ENCODE peak calls at places on chromosomes 13 and 19, in four cellular contexts. One of them, this sample, is unnamed.

GRCh38 chr19:48491793-48492123 is 19.9 kb downstream of the LMTK3 start:
- DNase-seq in ELF-1: peak
- DNase-seq in AG09309: no peak
- DNase-seq in amniotic stem cell: no peak
- DNase-seq in this sample: no peak

GRCh38 chr19:45276284-45276687 is 25.2 kb downstream of the MARK4 start:
- DNase-seq in ELF-1: no peak
- DNase-seq in AG09309: no peak
- DNase-seq in amniotic stem cell: no peak
- DNase-seq in this sample: no peak

GRCh38 chr19:12840091-12841079 is 2.1 kb downstream of the MAST1 start:
- DNase-seq in ELF-1: peak
- DNase-seq in AG09309: no peak
- DNase-seq in amniotic stem cell: peak
- DNase-seq in this sample: no peak

GRCh38 chr13:98468929-98469328 is 108.0 kb downstream of the STK24 start:
- DNase-seq in ELF-1: no peak
- DNase-seq in AG09309: no peak
- DNase-seq in amniotic stem cell: no peak
- DNase-seq in this sample: no peak

GRCh38 chr13:78241278-78241919 is 322.8 kb upstream of the EDNRB start:
- DNase-seq in ELF-1: peak
- DNase-seq in AG09309: no peak
- DNase-seq in amniotic stem cell: peak
- DNase-seq in this sample: no peak

GRCh38 chr13:35472308-35473008 is 4.0 kb downstream of the MAB21L1 start:
- DNase-seq in ELF-1: peak
- DNase-seq in AG09309: no peak
- DNase-seq in amniotic stem cell: no peak
- DNase-seq in this sample: no peak

GRCh38 chr13:42815686-42816085 is 34.3 kb downstream of the FAM216B start:
- DNase-seq in ELF-1: no peak
- DNase-seq in AG09309: no peak
- DNase-seq in amniotic stem cell: no peak
- DNase-seq in this sample: no peak

GRCh38 chr13:30818323-30818960 is 83.1 kb downstream of the ALOX5AP start:
- DNase-seq in ELF-1: no peak
- DNase-seq in AG09309: peak
- DNase-seq in amniotic stem cell: no peak
- DNase-seq in this sample: no peak

GRCh38 chr19:42175952-42176648 is 41.4 kb downstream of the DEDD2 start:
- DNase-seq in ELF-1: peak
- DNase-seq in AG09309: no peak
- DNase-seq in amniotic stem cell: no peak
- DNase-seq in this sample: no peak

GRCh38 chr19:15534957-15535864 is 26.9 kb downstream of the CYP4F22 start:
- DNase-seq in ELF-1: no peak
- DNase-seq in AG09309: no peak
- DNase-seq in amniotic stem cell: no peak
- DNase-seq in this sample: no peak

GRCh38 chr13:97352815-97353214 is 81.2 kb upstream of the RAP2A start:
- DNase-seq in ELF-1: no peak
- DNase-seq in AG09309: no peak
- DNase-seq in amniotic stem cell: no peak
- DNase-seq in this sample: no peak

GRCh38 chr13:113184568-113185440 is 23.7 kb downstream of the PCID2 start:
- DNase-seq in ELF-1: no peak
- DNase-seq in AG09309: no peak
- DNase-seq in amniotic stem cell: no peak
- DNase-seq in this sample: no peak

GRCh38 chr13:25252229-25252628 is 35.1 kb downstream of the MTMR6 start:
- DNase-seq in ELF-1: no peak
- DNase-seq in AG09309: no peak
- DNase-seq in amniotic stem cell: no peak
- DNase-seq in this sample: no peak

GRCh38 chr19:47697863-47698609 is 15.2 kb upstream of the EHD2 start:
- DNase-seq in ELF-1: peak
- DNase-seq in AG09309: peak
- DNase-seq in amniotic stem cell: peak
- DNase-seq in this sample: no peak

GRCh38 chr19:31334101-31334848 is 15.0 kb downstream of the TSHZ3 start:
- DNase-seq in ELF-1: no peak
- DNase-seq in AG09309: no peak
- DNase-seq in amniotic stem cell: no peak
- DNase-seq in this sample: no peak

GRCh38 chr13:79392882-79393563 is 13.0 kb downstream of the RBM26 start:
- DNase-seq in ELF-1: no peak
- DNase-seq in AG09309: no peak
- DNase-seq in amniotic stem cell: no peak
- DNase-seq in this sample: no peak

GRCh38 chr13:61778531-61778930 is 362.9 kb upstream of the PCDH20 start:
- DNase-seq in ELF-1: peak
- DNase-seq in AG09309: no peak
- DNase-seq in amniotic stem cell: no peak
- DNase-seq in this sample: no peak

GRCh38 chr19:33434886-33435705 is 61.6 kb downstream of the CEBPG start:
- DNase-seq in ELF-1: peak
- DNase-seq in AG09309: no peak
- DNase-seq in amniotic stem cell: peak
- DNase-seq in this sample: no peak

GRCh38 chr19:53907193-53907581 is 1.9 kb upstream of the CACNG7 start:
- DNase-seq in ELF-1: peak
- DNase-seq in AG09309: no peak
- DNase-seq in amniotic stem cell: no peak
- DNase-seq in this sample: no peak

GRCh38 chr19:2962018-2962670 is 15.2 kb upstream of the TLE6 start:
- DNase-seq in ELF-1: peak
- DNase-seq in AG09309: no peak
- DNase-seq in amniotic stem cell: peak
- DNase-seq in this sample: no peak

GRCh38 chr19:8615813-8616596 is 5.5 kb upstream of the ADAMTS10 start:
- DNase-seq in ELF-1: peak
- DNase-seq in AG09309: no peak
- DNase-seq in amniotic stem cell: no peak
- DNase-seq in this sample: no peak

GRCh38 chr19:18660051-18660910 is 23.2 kb upstream of the CRTC1 start:
- DNase-seq in ELF-1: no peak
- DNase-seq in AG09309: no peak
- DNase-seq in amniotic stem cell: no peak
- DNase-seq in this sample: no peak

GRCh38 chr19:17950310-17951150 is 16.4 kb upstream of the KCNN1 start:
- DNase-seq in ELF-1: peak
- DNase-seq in AG09309: no peak
- DNase-seq in amniotic stem cell: no peak
- DNase-seq in this sample: no peak

GRCh38 chr13:114032121-114032799 is 58.4 kb upstream of the C13orf46 start:
- DNase-seq in ELF-1: peak
- DNase-seq in AG09309: no peak
- DNase-seq in amniotic stem cell: no peak
- DNase-seq in this sample: no peak

GRCh38 chr19:10544753-10545251 is 1.1 kb downstream of the ATG4D start:
- DNase-seq in ELF-1: no peak
- DNase-seq in AG09309: no peak
- DNase-seq in amniotic stem cell: no peak
- DNase-seq in this sample: no peak

GRCh38 chr19:32296694-32297093 is 48.7 kb upstream of the ZNF507 start:
- DNase-seq in ELF-1: no peak
- DNase-seq in AG09309: no peak
- DNase-seq in amniotic stem cell: no peak
- DNase-seq in this sample: no peak

GRCh38 chr19:57559404-57560025 is at the start of gene ZNF550:
- DNase-seq in ELF-1: peak
- DNase-seq in AG09309: peak
- DNase-seq in amniotic stem cell: peak
- DNase-seq in this sample: no peak

GRCh38 chr13:73171926-73172325 is 113.1 kb downstream of the KLF5 start:
- DNase-seq in ELF-1: peak
- DNase-seq in AG09309: no peak
- DNase-seq in amniotic stem cell: no peak
- DNase-seq in this sample: no peak

GRCh38 chr13:110874508-110874960 is 40.3 kb downstream of the ANKRD10 start:
- DNase-seq in ELF-1: peak
- DNase-seq in AG09309: no peak
- DNase-seq in amniotic stem cell: no peak
- DNase-seq in this sample: no peak

GRCh38 chr13:104831823-104832222 is 1703.6 kb downstream of the EFNB2 start:
- DNase-seq in ELF-1: no peak
- DNase-seq in AG09309: no peak
- DNase-seq in amniotic stem cell: no peak
- DNase-seq in this sample: no peak

GRCh38 chr13:112714366-112714765 is 24.5 kb downstream of the ATP11A start:
- DNase-seq in ELF-1: no peak
- DNase-seq in AG09309: no peak
- DNase-seq in amniotic stem cell: no peak
- DNase-seq in this sample: no peak

GRCh38 chr13:52723181-52723580 is 16.4 kb downstream of the CNMD start:
- DNase-seq in ELF-1: no peak
- DNase-seq in AG09309: no peak
- DNase-seq in amniotic stem cell: no peak
- DNase-seq in this sample: no peak

GRCh38 chr13:113964251-113964995 is 9.5 kb downstream of the C13orf46 start:
- DNase-seq in ELF-1: no peak
- DNase-seq in AG09309: no peak
- DNase-seq in amniotic stem cell: no peak
- DNase-seq in this sample: no peak

This sample was measured in cortex of kidney.